ENCODE peak calls at places on chromosomes 16 and 17, in five cellular contexts. One of them, this sample, is unnamed.

GRCh38 chr16:23424292-23424958 is 28.6 kb downstream of the COG7 start:
- DNase-seq in AML-193: no peak
- DNase-seq in AG09319: no peak
- DNase-seq in stimulated activated CD8-positive, alpha-beta memory T cell treated with anti-CD3 and anti-CD28 coated beads, Interleukin-4, amount 100 ng/mL, for 24 hours: no peak
- DNase-seq in thyroid gland: peak
- DNase-seq in this sample: no peak

GRCh38 chr17:29555840-29556239 is 11.0 kb downstream of the ABHD15 start:
- DNase-seq in stimulated activated CD8-positive, alpha-beta memory T cell treated with anti-CD3 and anti-CD28 coated beads, Interleukin-4, amount 100 ng/mL, for 24 hours: no peak
- DNase-seq in AML-193: no peak
- DNase-seq in thyroid gland: no peak
- DNase-seq in AG09319: no peak
- DNase-seq in this sample: no peak

GRCh38 chr16:24950275-24950674 is 64.9 kb downstream of the ARHGAP17 start:
- DNase-seq in AML-193: no peak
- DNase-seq in thyroid gland: no peak
- DNase-seq in stimulated activated CD8-positive, alpha-beta memory T cell treated with anti-CD3 and anti-CD28 coated beads, Interleukin-4, amount 100 ng/mL, for 24 hours: no peak
- DNase-seq in AG09319: peak
- DNase-seq in this sample: no peak

GRCh38 chr16:34078697-34079096 is 619.3 kb downstream of the TP53TG3F start:
- DNase-seq in AG09319: no peak
- DNase-seq in thyroid gland: no peak
- DNase-seq in stimulated activated CD8-positive, alpha-beta memory T cell treated with anti-CD3 and anti-CD28 coated beads, Interleukin-4, amount 100 ng/mL, for 24 hours: no peak
- DNase-seq in AML-193: no peak
- DNase-seq in this sample: no peak

GRCh38 chr16:72099377-72099818 is 5.8 kb downstream of the DHX38 start:
- DNase-seq in AML-193: peak
- DNase-seq in thyroid gland: peak
- DNase-seq in stimulated activated CD8-positive, alpha-beta memory T cell treated with anti-CD3 and anti-CD28 coated beads, Interleukin-4, amount 100 ng/mL, for 24 hours: no peak
- DNase-seq in AG09319: no peak
- DNase-seq in this sample: peak

GRCh38 chr17:70521821-70522256 is 352.5 kb downstream of the KCNJ2 start:
- DNase-seq in AG09319: no peak
- DNase-seq in stimulated activated CD8-positive, alpha-beta memory T cell treated with anti-CD3 and anti-CD28 coated beads, Interleukin-4, amount 100 ng/mL, for 24 hours: no peak
- DNase-seq in thyroid gland: peak
- DNase-seq in AML-193: no peak
- DNase-seq in this sample: no peak

GRCh38 chr16:86663691-86664517 is 85.6 kb downstream of the FOXL1 start:
- DNase-seq in AML-193: no peak
- DNase-seq in thyroid gland: no peak
- DNase-seq in stimulated activated CD8-positive, alpha-beta memory T cell treated with anti-CD3 and anti-CD28 coated beads, Interleukin-4, amount 100 ng/mL, for 24 hours: no peak
- DNase-seq in AG09319: no peak
- DNase-seq in this sample: no peak

GRCh38 chr16:72481419-72481818 is 309.5 kb upstream of the PMFBP1 start:
- DNase-seq in stimulated activated CD8-positive, alpha-beta memory T cell treated with anti-CD3 and anti-CD28 coated beads, Interleukin-4, amount 100 ng/mL, for 24 hours: no peak
- DNase-seq in AML-193: no peak
- DNase-seq in AG09319: no peak
- DNase-seq in thyroid gland: no peak
- DNase-seq in this sample: no peak

GRCh38 chr17:52049051-52049450 is 109.5 kb downstream of the CA10 start:
- DNase-seq in thyroid gland: no peak
- DNase-seq in AG09319: no peak
- DNase-seq in AML-193: no peak
- DNase-seq in stimulated activated CD8-positive, alpha-beta memory T cell treated with anti-CD3 and anti-CD28 coated beads, Interleukin-4, amount 100 ng/mL, for 24 hours: no peak
- DNase-seq in this sample: no peak